ENCODE peak calls at places on chromosomes 7 and 10, in six cellular contexts. One of them, this sample, is unnamed.

GRCh38 chr10:132176647-132177046 is 10.1 kb upstream of the DPYSL4 start:
- DNase-seq in T-helper 9 cell: no peak
- DNase-seq in suprapubic skin: no peak
- DNase-seq in activated CD4-positive, alpha-beta T cell treated with anti-CD3 and anti-CD28 coated beads for 24 hours: no peak
- DNase-seq in HT1080: no peak
- DNase-seq in stimulated activated CD4-positive, alpha-beta T cell treated with anti-CD3 and anti-CD28 coated beads, Interleukin-15, amount 100 ng/mL, for 1 hour: no peak
- DNase-seq in this sample: no peak

GRCh38 chr7:152574892-152575511 is 100.9 kb downstream of the XRCC2 start:
- DNase-seq in activated CD4-positive, alpha-beta T cell treated with anti-CD3 and anti-CD28 coated beads for 24 hours: no peak
- DNase-seq in HT1080: no peak
- DNase-seq in suprapubic skin: no peak
- DNase-seq in stimulated activated CD4-positive, alpha-beta T cell treated with anti-CD3 and anti-CD28 coated beads, Interleukin-15, amount 100 ng/mL, for 1 hour: no peak
- DNase-seq in T-helper 9 cell: no peak
- DNase-seq in this sample: no peak

GRCh38 chr7:23967949-23968599 is 258.1 kb downstream of the STK31 start:
- DNase-seq in stimulated activated CD4-positive, alpha-beta T cell treated with anti-CD3 and anti-CD28 coated beads, Interleukin-15, amount 100 ng/mL, for 1 hour: no peak
- DNase-seq in suprapubic skin: no peak
- DNase-seq in HT1080: no peak
- DNase-seq in activated CD4-positive, alpha-beta T cell treated with anti-CD3 and anti-CD28 coated beads for 24 hours: no peak
- DNase-seq in T-helper 9 cell: no peak
- DNase-seq in this sample: no peak

GRCh38 chr10:119543814-119544642 is 1.5 kb upstream of the RGS10 start:
- DNase-seq in activated CD4-positive, alpha-beta T cell treated with anti-CD3 and anti-CD28 coated beads for 24 hours: no peak
- DNase-seq in stimulated activated CD4-positive, alpha-beta T cell treated with anti-CD3 and anti-CD28 coated beads, Interleukin-15, amount 100 ng/mL, for 1 hour: no peak
- DNase-seq in T-helper 9 cell: no peak
- DNase-seq in suprapubic skin: no peak
- DNase-seq in HT1080: no peak
- DNase-seq in this sample: peak; percentile 74

GRCh38 chr7:117762055-117762454 is 111.2 kb downstream of the CTTNBP2 start:
- DNase-seq in T-helper 9 cell: no peak
- DNase-seq in suprapubic skin: no peak
- DNase-seq in activated CD4-positive, alpha-beta T cell treated with anti-CD3 and anti-CD28 coated beads for 24 hours: no peak
- DNase-seq in HT1080: no peak
- DNase-seq in stimulated activated CD4-positive, alpha-beta T cell treated with anti-CD3 and anti-CD28 coated beads, Interleukin-15, amount 100 ng/mL, for 1 hour: no peak
- DNase-seq in this sample: no peak

GRCh38 chr7:43569424-43569823 is 13.5 kb upstream of the STK17A start:
- DNase-seq in suprapubic skin: no peak
- DNase-seq in HT1080: peak; percentile 91
- DNase-seq in stimulated activated CD4-positive, alpha-beta T cell treated with anti-CD3 and anti-CD28 coated beads, Interleukin-15, amount 100 ng/mL, for 1 hour: no peak
- DNase-seq in activated CD4-positive, alpha-beta T cell treated with anti-CD3 and anti-CD28 coated beads for 24 hours: no peak
- DNase-seq in T-helper 9 cell: no peak
- DNase-seq in this sample: no peak

GRCh38 chr10:69512901-69513300 is 60.3 kb downstream of the NEUROG3 start:
- DNase-seq in suprapubic skin: no peak
- DNase-seq in activated CD4-positive, alpha-beta T cell treated with anti-CD3 and anti-CD28 coated beads for 24 hours: no peak
- DNase-seq in stimulated activated CD4-positive, alpha-beta T cell treated with anti-CD3 and anti-CD28 coated beads, Interleukin-15, amount 100 ng/mL, for 1 hour: no peak
- DNase-seq in T-helper 9 cell: no peak
- DNase-seq in HT1080: no peak
- DNase-seq in this sample: no peak

GRCh38 chr7:50822110-50822509 is 39.4 kb upstream of the GRB10 start:
- DNase-seq in T-helper 9 cell: no peak
- DNase-seq in suprapubic skin: no peak
- DNase-seq in HT1080: no peak
- DNase-seq in stimulated activated CD4-positive, alpha-beta T cell treated with anti-CD3 and anti-CD28 coated beads, Interleukin-15, amount 100 ng/mL, for 1 hour: no peak
- DNase-seq in activated CD4-positive, alpha-beta T cell treated with anti-CD3 and anti-CD28 coated beads for 24 hours: no peak
- DNase-seq in this sample: no peak

GRCh38 chr10:86941426-86941825 is 16.0 kb downstream of the MMRN2 start:
- DNase-seq in activated CD4-positive, alpha-beta T cell treated with anti-CD3 and anti-CD28 coated beads for 24 hours: no peak
- DNase-seq in suprapubic skin: peak; percentile 13
- DNase-seq in HT1080: no peak
- DNase-seq in stimulated activated CD4-positive, alpha-beta T cell treated with anti-CD3 and anti-CD28 coated beads, Interleukin-15, amount 100 ng/mL, for 1 hour: no peak
- DNase-seq in T-helper 9 cell: no peak
- DNase-seq in this sample: no peak

GRCh38 chr7:7765422-7765821 is 47.0 kb upstream of the RPA3 start:
- DNase-seq in HT1080: no peak
- DNase-seq in T-helper 9 cell: no peak
- DNase-seq in stimulated activated CD4-positive, alpha-beta T cell treated with anti-CD3 and anti-CD28 coated beads, Interleukin-15, amount 100 ng/mL, for 1 hour: no peak
- DNase-seq in activated CD4-positive, alpha-beta T cell treated with anti-CD3 and anti-CD28 coated beads for 24 hours: no peak
- DNase-seq in suprapubic skin: no peak
- DNase-seq in this sample: no peak

GRCh38 chr7:29189743-29190201 is 4.8 kb upstream of the CHN2 start:
- DNase-seq in HT1080: peak; percentile 5
- DNase-seq in stimulated activated CD4-positive, alpha-beta T cell treated with anti-CD3 and anti-CD28 coated beads, Interleukin-15, amount 100 ng/mL, for 1 hour: peak; percentile 17
- DNase-seq in activated CD4-positive, alpha-beta T cell treated with anti-CD3 and anti-CD28 coated beads for 24 hours: peak; percentile 30
- DNase-seq in suprapubic skin: peak; percentile 64
- DNase-seq in T-helper 9 cell: peak; percentile 28
- DNase-seq in this sample: peak; percentile 84

GRCh38 chr7:47343056-47343455 is 238.9 kb downstream of the TNS3 start:
- DNase-seq in activated CD4-positive, alpha-beta T cell treated with anti-CD3 and anti-CD28 coated beads for 24 hours: no peak
- DNase-seq in T-helper 9 cell: no peak
- DNase-seq in stimulated activated CD4-positive, alpha-beta T cell treated with anti-CD3 and anti-CD28 coated beads, Interleukin-15, amount 100 ng/mL, for 1 hour: no peak
- DNase-seq in suprapubic skin: no peak
- DNase-seq in HT1080: no peak
- DNase-seq in this sample: no peak

GRCh38 chr10:117214401-117214800 is 17.1 kb downstream of the KCNK18 start:
- DNase-seq in activated CD4-positive, alpha-beta T cell treated with anti-CD3 and anti-CD28 coated beads for 24 hours: no peak
- DNase-seq in HT1080: peak; percentile 7
- DNase-seq in T-helper 9 cell: no peak
- DNase-seq in stimulated activated CD4-positive, alpha-beta T cell treated with anti-CD3 and anti-CD28 coated beads, Interleukin-15, amount 100 ng/mL, for 1 hour: no peak
- DNase-seq in suprapubic skin: no peak
- DNase-seq in this sample: no peak

GRCh38 chr7:127754457-127754856 is 102.5 kb downstream of the SND1 start:
- DNase-seq in activated CD4-positive, alpha-beta T cell treated with anti-CD3 and anti-CD28 coated beads for 24 hours: no peak
- DNase-seq in stimulated activated CD4-positive, alpha-beta T cell treated with anti-CD3 and anti-CD28 coated beads, Interleukin-15, amount 100 ng/mL, for 1 hour: no peak
- DNase-seq in T-helper 9 cell: no peak
- DNase-seq in HT1080: no peak
- DNase-seq in suprapubic skin: no peak
- DNase-seq in this sample: no peak

GRCh38 chr7:101179117-101179779 is 845 bp downstream of the NAT16 start:
- DNase-seq in stimulated activated CD4-positive, alpha-beta T cell treated with anti-CD3 and anti-CD28 coated beads, Interleukin-15, amount 100 ng/mL, for 1 hour: no peak
- DNase-seq in suprapubic skin: no peak
- DNase-seq in T-helper 9 cell: no peak
- DNase-seq in HT1080: no peak
- DNase-seq in activated CD4-positive, alpha-beta T cell treated with anti-CD3 and anti-CD28 coated beads for 24 hours: no peak
- DNase-seq in this sample: peak; percentile 82

GRCh38 chr10:97822261-97822687 is 27.4 kb upstream of the GOLGA7B start:
- DNase-seq in activated CD4-positive, alpha-beta T cell treated with anti-CD3 and anti-CD28 coated beads for 24 hours: no peak
- DNase-seq in suprapubic skin: no peak
- DNase-seq in HT1080: peak; percentile 33
- DNase-seq in T-helper 9 cell: no peak
- DNase-seq in stimulated activated CD4-positive, alpha-beta T cell treated with anti-CD3 and anti-CD28 coated beads, Interleukin-15, amount 100 ng/mL, for 1 hour: no peak
- DNase-seq in this sample: peak; percentile 48

GRCh38 chr7:64884085-64884912 is 18.8 kb upstream of the ZNF273 start:
- DNase-seq in stimulated activated CD4-positive, alpha-beta T cell treated with anti-CD3 and anti-CD28 coated beads, Interleukin-15, amount 100 ng/mL, for 1 hour: no peak
- DNase-seq in suprapubic skin: peak; percentile 38
- DNase-seq in T-helper 9 cell: no peak
- DNase-seq in activated CD4-positive, alpha-beta T cell treated with anti-CD3 and anti-CD28 coated beads for 24 hours: no peak
- DNase-seq in HT1080: no peak
- DNase-seq in this sample: peak; percentile 13

GRCh38 chr7:31688990-31689389 is 2.0 kb downstream of the PPP1R17 start:
- DNase-seq in activated CD4-positive, alpha-beta T cell treated with anti-CD3 and anti-CD28 coated beads for 24 hours: no peak
- DNase-seq in stimulated activated CD4-positive, alpha-beta T cell treated with anti-CD3 and anti-CD28 coated beads, Interleukin-15, amount 100 ng/mL, for 1 hour: no peak
- DNase-seq in suprapubic skin: no peak
- DNase-seq in T-helper 9 cell: no peak
- DNase-seq in HT1080: no peak
- DNase-seq in this sample: no peak

GRCh38 chr10:82148764-82149163 is 273.8 kb downstream of the NRG3 start:
- DNase-seq in HT1080: peak; percentile 6
- DNase-seq in activated CD4-positive, alpha-beta T cell treated with anti-CD3 and anti-CD28 coated beads for 24 hours: no peak
- DNase-seq in T-helper 9 cell: no peak
- DNase-seq in suprapubic skin: no peak
- DNase-seq in stimulated activated CD4-positive, alpha-beta T cell treated with anti-CD3 and anti-CD28 coated beads, Interleukin-15, amount 100 ng/mL, for 1 hour: no peak
- DNase-seq in this sample: no peak

GRCh38 chr7:106865130-106866115 is at the start of gene PIK3CG:
- DNase-seq in stimulated activated CD4-positive, alpha-beta T cell treated with anti-CD3 and anti-CD28 coated beads, Interleukin-15, amount 100 ng/mL, for 1 hour: no peak
- DNase-seq in HT1080: peak; percentile 20
- DNase-seq in T-helper 9 cell: no peak
- DNase-seq in suprapubic skin: no peak
- DNase-seq in activated CD4-positive, alpha-beta T cell treated with anti-CD3 and anti-CD28 coated beads for 24 hours: no peak
- DNase-seq in this sample: no peak

GRCh38 chr7:21547511-21547910 is 4.7 kb downstream of the DNAH11 start:
- DNase-seq in activated CD4-positive, alpha-beta T cell treated with anti-CD3 and anti-CD28 coated beads for 24 hours: no peak
- DNase-seq in stimulated activated CD4-positive, alpha-beta T cell treated with anti-CD3 and anti-CD28 coated beads, Interleukin-15, amount 100 ng/mL, for 1 hour: no peak
- DNase-seq in suprapubic skin: no peak
- DNase-seq in HT1080: no peak
- DNase-seq in T-helper 9 cell: no peak
- DNase-seq in this sample: no peak

GRCh38 chr7:152443586-152443985 is 7.8 kb upstream of the KMT2C start:
- DNase-seq in activated CD4-positive, alpha-beta T cell treated with anti-CD3 and anti-CD28 coated beads for 24 hours: no peak
- DNase-seq in HT1080: no peak
- DNase-seq in suprapubic skin: no peak
- DNase-seq in T-helper 9 cell: no peak
- DNase-seq in stimulated activated CD4-positive, alpha-beta T cell treated with anti-CD3 and anti-CD28 coated beads, Interleukin-15, amount 100 ng/mL, for 1 hour: no peak
- DNase-seq in this sample: no peak

GRCh38 chr10:87829986-87830732 is 12.1 kb upstream of the ATAD1 start:
- DNase-seq in T-helper 9 cell: no peak
- DNase-seq in activated CD4-positive, alpha-beta T cell treated with anti-CD3 and anti-CD28 coated beads for 24 hours: no peak
- DNase-seq in suprapubic skin: no peak
- DNase-seq in stimulated activated CD4-positive, alpha-beta T cell treated with anti-CD3 and anti-CD28 coated beads, Interleukin-15, amount 100 ng/mL, for 1 hour: no peak
- DNase-seq in HT1080: peak; percentile 32
- DNase-seq in this sample: no peak